ENCODE peak calls at places on chromosomes 3 and 15, in seven cellular contexts. X is NCI-H2081; A is RWPE1; D is heart left ventricle; C is non-pigmented ciliary epithelial cell; I is Jurkat, Clone E6-1; N is cardiac fibroblast. G is an unnamed sample.

GRCh38 chr3:189419022-189419421 is 212.2 kb upstream of the TP63 start:
- DNase-seq in X (no peak), A (no peak), D (no peak), C (no peak), I (no peak), N (no peak), G (no peak)

GRCh38 chr3:195753609-195754008 is 32.8 kb downstream of the MUC20 start:
- DNase-seq in X (no peak), A (no peak), D (no peak), C (no peak), I (no peak), N (no peak), G (no peak)

GRCh38 chr3:16174389-16174788 is at the start of gene GALNT15:
- DNase-seq in X (no peak), A (no peak), D (peak), C (peak), I (no peak), N (peak), G (peak)

GRCh38 chr3:171088984-171089754 is 62.6 kb upstream of the SLC2A2 start:
- DNase-seq in X (peak), A (peak), D (no peak), C (peak), I (no peak), N (peak), G (no peak)

GRCh38 chr15:44879066-44879465 is 77.4 kb upstream of the TERB2 start:
- DNase-seq in X (no peak), A (no peak), D (no peak), C (no peak), I (no peak), N (no peak), G (no peak)

GRCh38 chr3:71542548-71543370 is 40.8 kb downstream of the FOXP1 start:
- DNase-seq in X (peak), A (peak), D (peak), C (peak), I (no peak), N (peak), G (peak)

GRCh38 chr3:194313642-194314430 is 37.3 kb downstream of the CPN2 start:
- DNase-seq in X (peak), A (no peak), D (no peak), C (no peak), I (no peak), N (peak), G (no peak)

GRCh38 chr3:170852307-170852706 is 17.7 kb downstream of the RPL22L1 start:
- DNase-seq in X (no peak), A (no peak), D (no peak), C (no peak), I (no peak), N (no peak), G (no peak)

GRCh38 chr3:13825821-13826220 is 54.0 kb downstream of the WNT7A start:
- DNase-seq in X (no peak), A (no peak), D (no peak), C (no peak), I (no peak), N (no peak), G (no peak)

GRCh38 chr3:63940389-63940757 is 28.2 kb upstream of the SCAANT1 start:
- DNase-seq in X (no peak), A (peak), D (no peak), C (peak), I (no peak), N (peak), G (no peak)

GRCh38 chr3:121995190-121996137 is 26.6 kb downstream of the ILDR1 start:
- DNase-seq in X (peak), A (peak), D (peak), C (peak), I (peak), N (peak), G (no peak)

GRCh38 chr3:152508705-152509104 is 240.0 kb downstream of the MBNL1 start:
- DNase-seq in X (no peak), A (peak), D (no peak), C (no peak), I (peak), N (peak), G (no peak)

GRCh38 chr3:151969026-151969658 is 95.7 kb downstream of the SUCNR1 start:
- DNase-seq in X (no peak), A (no peak), D (no peak), C (no peak), I (no peak), N (no peak), G (no peak)

GRCh38 chr3:64928683-64929082 is 240.9 kb upstream of the ADAMTS9 start:
- DNase-seq in X (no peak), A (no peak), D (no peak), C (no peak), I (no peak), N (no peak), G (no peak)

GRCh38 chr3:115512565-115513410 is 110.5 kb upstream of the GAP43 start:
- DNase-seq in X (peak), A (no peak), D (peak), C (no peak), I (no peak), N (peak), G (no peak)

GRCh38 chr15:94177112-94177511 is 54.2 kb upstream of the MCTP2 start:
- DNase-seq in X (no peak), A (peak), D (no peak), C (no peak), I (no peak), N (no peak), G (no peak)

GRCh38 chr3:173902401-173902800 is 504.9 kb downstream of the NLGN1 start:
- DNase-seq in X (no peak), A (no peak), D (no peak), C (no peak), I (no peak), N (no peak), G (no peak)

GRCh38 chr3:79339846-79340245 is 428.0 kb downstream of the ROBO1 start:
- DNase-seq in X (no peak), A (no peak), D (no peak), C (no peak), I (no peak), N (no peak), G (no peak)

GRCh38 chr3:109696932-109697331 is 359.6 kb upstream of the DPPA4 start:
- DNase-seq in X (no peak), A (no peak), D (no peak), C (no peak), I (no peak), N (no peak), G (no peak)

GRCh38 chr3:10184250-10184649 is 19.5 kb downstream of the IRAK2 start:
- DNase-seq in X (no peak), A (peak), D (no peak), C (no peak), I (no peak), N (no peak), G (no peak)

GRCh38 chr3:171809513-171810277 is 588 bp downstream of the PLD1 start:
- DNase-seq in X (peak), A (peak), D (peak), C (no peak), I (no peak), N (peak), G (peak)

GRCh38 chr3:108820586-108820985 is 2.0 kb upstream of the TRAT1 start:
- DNase-seq in X (no peak), A (no peak), D (no peak), C (no peak), I (peak), N (no peak), G (no peak)

GRCh38 chr15:36029606-36030005 is 483.6 kb upstream of the DPH6 start:
- DNase-seq in X (no peak), A (no peak), D (no peak), C (peak), I (no peak), N (peak), G (no peak)

GRCh38 chr3:9111349-9112265 is 137.8 kb downstream of the SRGAP3 start:
- DNase-seq in X (no peak), A (no peak), D (peak), C (no peak), I (no peak), N (peak), G (peak)

GRCh38 chr3:52039426-52039825 is 16.9 kb downstream of the DUSP7 start:
- DNase-seq in X (no peak), A (no peak), D (no peak), C (no peak), I (no peak), N (no peak), G (no peak)

GRCh38 chr3:13268961-13269391 is 151.1 kb downstream of the NUP210 start:
- DNase-seq in X (no peak), A (no peak), D (no peak), C (no peak), I (no peak), N (no peak), G (no peak)

GRCh38 chr15:99616129-99616528 is 50.3 kb downstream of the MEF2A start:
- DNase-seq in X (no peak), A (no peak), D (no peak), C (no peak), I (no peak), N (no peak), G (no peak)

GRCh38 chr15:37015025-37015424 is 85.3 kb downstream of the MEIS2 start:
- DNase-seq in X (peak), A (peak), D (no peak), C (no peak), I (no peak), N (peak), G (no peak)

GRCh38 chr15:74398183-74398582 is 30.7 kb upstream of the CYP11A1 start:
- DNase-seq in X (no peak), A (no peak), D (no peak), C (no peak), I (no peak), N (no peak), G (no peak)

GRCh38 chr3:197896421-197896820 is 53.6 kb upstream of the RPL35A start:
- DNase-seq in X (no peak), A (no peak), D (no peak), C (no peak), I (no peak), N (no peak), G (no peak)

GRCh38 chr15:100842756-100843730 is 36.6 kb upstream of the ALDH1A3 start:
- DNase-seq in X (no peak), A (no peak), D (no peak), C (peak), I (no peak), N (peak), G (no peak)

GRCh38 chr3:63724987-63725386 is 72.5 kb downstream of the SNTN start:
- DNase-seq in X (no peak), A (peak), D (no peak), C (peak), I (no peak), N (peak), G (no peak)

GRCh38 chr3:188792788-188793187 is 379.0 kb upstream of the TPRG1 start:
- DNase-seq in X (no peak), A (no peak), D (no peak), C (no peak), I (no peak), N (peak), G (peak)

GRCh38 chr15:60065951-60066350 is 61.8 kb downstream of the FOXB1 start:
- DNase-seq in X (no peak), A (no peak), D (no peak), C (no peak), I (no peak), N (peak), G (no peak)

GRCh38 chr3:49133226-49133951 is 539 bp upstream of the LAMB2 start:
- DNase-seq in X (peak), A (peak), D (peak), C (peak), I (no peak), N (peak), G (peak)

GRCh38 chr3:48715179-48715800 is 1.7 kb downstream of the IP6K2 start:
- DNase-seq in X (peak), A (no peak), D (peak), C (no peak), I (no peak), N (peak), G (no peak)

GRCh38 chr15:63094495-63094931 is 27.1 kb upstream of the LACTB start:
- DNase-seq in X (no peak), A (no peak), D (no peak), C (no peak), I (no peak), N (peak), G (no peak)

GRCh38 chr3:49501842-49502241 is 31.8 kb downstream of the DAG1 start:
- DNase-seq in X (no peak), A (no peak), D (no peak), C (no peak), I (no peak), N (no peak), G (no peak)

GRCh38 chr15:86863226-86863915 is 783.7 kb downstream of the AGBL1 start:
- DNase-seq in X (no peak), A (peak), D (no peak), C (peak), I (no peak), N (no peak), G (no peak)

GRCh38 chr3:132595036-132595435 is 2.0 kb upstream of the ACKR4 start:
- DNase-seq in X (no peak), A (no peak), D (no peak), C (peak), I (no peak), N (peak), G (no peak)

G was measured in dorsolateral prefrontal cortex.